ENCODE peak calls at places on chromosome 3, in seven cellular contexts. J is pancreas, Z is BJ, P is lower leg skin, U is NB4, R is mucosa of descending colon, C is MM.1S. A is an unnamed sample.

GRCh38 chr3:100455841-100456550 is 36.4 kb upstream of the TMEM45A start:
- DNase-seq in J (no peak), Z (no peak), P (no peak), U (no peak), R (no peak), C (peak; percentile 45), A (no peak)

GRCh38 chr3:189530822-189531221 is 100.4 kb upstream of the TP63 start:
- DNase-seq in J (no peak), Z (no peak), P (no peak), U (no peak), R (no peak), C (no peak), A (no peak)

GRCh38 chr3:119294402-119294888 is 262 bp downstream of the ARHGAP31 start:
- DNase-seq in J (peak; percentile 73), Z (no peak), P (peak; percentile 93), U (peak; percentile 76), R (peak; percentile 73), C (peak; percentile 71), A (peak; percentile 83)

GRCh38 chr3:17643691-17644090 is 98.7 kb downstream of the TBC1D5 start:
- DNase-seq in J (no peak), Z (peak; percentile 53), P (no peak), U (no peak), R (no peak), C (no peak), A (no peak)

GRCh38 chr3:29552036-29552435 is 271.2 kb downstream of the RBMS3 start:
- DNase-seq in J (no peak), Z (no peak), P (no peak), U (no peak), R (no peak), C (no peak), A (no peak)

GRCh38 chr3:42013652-42014442 is 51.9 kb upstream of the ULK4 start:
- DNase-seq in J (peak; percentile 84), Z (no peak), P (peak; percentile 90), U (peak; percentile 52), R (peak; percentile 49), C (peak; percentile 53), A (peak; percentile 42)

GRCh38 chr3:42608586-42608985 is 8.1 kb downstream of the NKTR start:
- DNase-seq in J (no peak), Z (no peak), P (no peak), U (no peak), R (peak; percentile 32), C (no peak), A (no peak)

GRCh38 chr3:133531981-133532380 is 41.5 kb upstream of the CDV3 start:
- DNase-seq in J (no peak), Z (no peak), P (peak; percentile 12), U (no peak), R (no peak), C (no peak), A (no peak)

GRCh38 chr3:169980055-169980454 is 13.4 kb downstream of the SEC62 start:
- DNase-seq in J (no peak), Z (no peak), P (no peak), U (no peak), R (no peak), C (no peak), A (no peak)

GRCh38 chr3:160312014-160312624 is 86.9 kb downstream of the C3orf80 start:
- DNase-seq in J (no peak), Z (no peak), P (no peak), U (peak; percentile 13), R (no peak), C (no peak), A (no peak)

GRCh38 chr3:23984934-23985333 is 39.8 kb downstream of the NR1D2 start:
- DNase-seq in J (no peak), Z (no peak), P (no peak), U (no peak), R (no peak), C (no peak), A (no peak)

GRCh38 chr3:150075417-150075865 is 104.7 kb upstream of the PFN2 start:
- DNase-seq in J (no peak), Z (no peak), P (no peak), U (no peak), R (no peak), C (no peak), A (no peak)

GRCh38 chr3:53850895-53851294 is 4.5 kb downstream of the IL17RB start:
- DNase-seq in J (no peak), Z (no peak), P (no peak), U (no peak), R (peak; percentile 49), C (no peak), A (no peak)

GRCh38 chr3:8767181-8767666 is 2.2 kb downstream of the OXTR start:
- DNase-seq in J (no peak), Z (no peak), P (no peak), U (no peak), R (no peak), C (no peak), A (no peak)

GRCh38 chr3:63092545-63092944 is 185.6 kb upstream of the SYNPR start:
- DNase-seq in J (no peak), Z (no peak), P (no peak), U (no peak), R (no peak), C (no peak), A (no peak)

GRCh38 chr3:66763294-66763693 is 234.8 kb upstream of the KBTBD8 start:
- DNase-seq in J (no peak), Z (no peak), P (no peak), U (no peak), R (no peak), C (no peak), A (no peak)

GRCh38 chr3:152961323-152961722 is 126.4 kb downstream of the P2RY1 start:
- DNase-seq in J (no peak), Z (no peak), P (no peak), U (peak; percentile 28), R (peak; percentile 64), C (peak; percentile 40), A (peak; percentile 38)

GRCh38 chr3:59482001-59482400 is 432.2 kb upstream of the CFAP20DC start:
- DNase-seq in J (no peak), Z (no peak), P (no peak), U (no peak), R (no peak), C (no peak), A (no peak)

GRCh38 chr3:50445919-50446318 is 57.5 kb downstream of the CACNA2D2 start:
- DNase-seq in J (peak; percentile 88), Z (no peak), P (no peak), U (no peak), R (peak; percentile 34), C (no peak), A (no peak)

GRCh38 chr3:48240711-48241491 is at the start of gene ZNF589:
- DNase-seq in J (peak; percentile 94), Z (peak; percentile 49), P (peak; percentile 97), U (peak; percentile 94), R (peak; percentile 95), C (peak; percentile 95), A (peak; percentile 94)

GRCh38 chr3:13648744-13649096 is 99.8 kb downstream of the FBLN2 start:
- DNase-seq in J (peak; percentile 28), Z (no peak), P (no peak), U (no peak), R (no peak), C (no peak), A (no peak)

GRCh38 chr3:71258116-71258515 is 325.4 kb downstream of the FOXP1 start:
- DNase-seq in J (no peak), Z (peak; percentile 26), P (no peak), U (no peak), R (no peak), C (no peak), A (no peak)

DNA sequence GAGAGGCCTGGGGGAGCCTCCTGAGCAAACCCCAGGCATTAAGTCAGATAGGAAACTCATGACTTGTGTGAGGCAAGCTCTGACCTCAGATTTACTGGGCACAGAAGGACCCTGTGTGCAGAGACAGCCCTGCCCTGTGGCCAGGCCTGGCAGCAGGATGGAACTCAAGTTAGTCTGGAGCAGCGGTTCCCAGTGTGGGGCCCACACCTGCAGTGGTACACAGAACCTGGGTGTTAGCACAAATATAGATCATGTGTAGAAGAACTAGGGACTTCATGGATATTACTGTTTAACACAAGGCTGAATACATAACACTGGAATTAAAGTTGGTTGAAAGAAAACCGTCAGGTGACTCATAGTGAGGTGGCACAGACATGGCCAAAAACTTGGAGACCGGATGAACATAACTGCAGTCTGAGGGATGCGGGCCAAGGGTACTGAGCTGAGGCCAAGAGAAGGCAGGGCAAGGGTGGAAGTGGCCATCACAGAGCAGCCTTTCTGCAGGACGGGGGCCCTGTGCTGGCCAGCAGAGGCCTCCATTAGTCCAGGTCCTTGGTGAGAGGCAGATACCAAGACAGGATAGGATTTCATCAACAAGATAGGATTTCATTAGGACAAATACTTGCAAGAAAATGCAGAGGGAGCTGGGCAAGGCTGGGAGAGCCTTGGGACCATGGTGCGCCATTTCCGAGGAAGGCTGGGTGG is 40.9 kb downstream of the IRAK2 start:
- DNase-seq in J (no peak), Z (peak; percentile 73), P (no peak), U (no peak), R (no peak), C (no peak), A (no peak)
- TF ChIP-seq CTCF in J (no peak), Z (no peak), P (no peak), U (no peak), R (no peak), C (no peak), A (no peak)

GRCh38 chr3:125602752-125603649 is 7.7 kb upstream of the OSBPL11 start:
- DNase-seq in J (no peak), Z (no peak), P (peak; percentile 17), U (no peak), R (no peak), C (no peak), A (no peak)
- TF ChIP-seq CTCF in J (no peak), Z (no peak), P (no peak), U (no peak), R (no peak), C (no peak), A (no peak)

GRCh38 chr3:141370065-141370533 is 1.8 kb downstream of the ZBTB38 start:
- DNase-seq in J (no peak), Z (no peak), P (no peak), U (peak; percentile 86), R (peak; percentile 66), C (peak; percentile 95), A (peak; percentile 80)
- TF ChIP-seq CTCF in J (no peak), Z (peak; percentile 19), P (no peak), U (peak; percentile 30), R (peak; percentile 8), C (peak; percentile 69), A (peak; percentile 62)

GRCh38 chr3:136546718-136547117 is 205.5 kb downstream of the STAG1 start:
- DNase-seq in J (no peak), Z (no peak), P (no peak), U (peak; percentile 32), R (no peak), C (no peak), A (peak; percentile 20)
- TF ChIP-seq CTCF in J (no peak), Z (no peak), P (no peak), U (no peak), R (no peak), C (no peak), A (peak; percentile 24)

DNA sequence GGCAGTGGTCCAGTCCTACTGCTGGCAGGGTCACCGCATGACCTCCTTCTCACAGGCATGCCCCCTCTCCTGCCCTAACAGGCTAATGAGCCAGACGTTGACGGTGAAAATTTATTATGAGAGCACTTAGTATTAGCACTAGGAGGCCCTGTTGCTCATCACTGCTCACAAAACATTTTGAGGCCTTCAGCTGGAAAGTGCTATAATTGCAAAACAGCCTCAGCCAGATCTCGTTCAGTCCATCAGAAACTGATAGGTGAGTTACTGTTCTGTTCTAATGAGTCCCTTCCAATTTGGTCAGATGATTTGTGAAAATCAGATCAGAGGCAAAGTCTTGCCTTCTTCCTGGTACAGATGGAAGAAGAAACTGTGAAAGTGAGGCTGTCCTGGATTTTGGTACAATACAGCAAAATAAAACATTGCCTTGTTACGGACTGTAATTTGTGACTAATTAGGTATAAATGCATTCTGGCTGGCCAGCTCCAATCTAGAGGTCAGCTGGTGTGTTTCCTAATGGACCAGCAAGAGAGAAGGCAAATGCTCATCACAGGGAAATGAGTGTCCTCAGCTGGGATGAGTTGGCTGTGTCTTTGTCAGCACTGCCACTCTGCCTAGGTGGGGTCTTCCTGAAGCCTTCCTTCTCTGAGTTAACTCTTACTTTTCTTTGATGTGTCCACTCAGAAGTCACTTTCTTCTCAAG is 316.8 kb downstream of the CHST2 start:
- DNase-seq in J (no peak), Z (no peak), P (no peak), U (no peak), R (no peak), C (no peak), A (no peak)
- TF ChIP-seq CTCF in J (no peak), Z (no peak), P (no peak), U (no peak), R (no peak), C (no peak), A (no peak)

A was measured in GM13977.